ENCODE peak calls at places on chromosome 15, in nine cellular contexts. H, L, Y, V, G, Q, I, Z and P are unnamed samples.
A peak's percentile ranks its signal among the peaks of the same experiment; 100 is the strongest.

GRCh38 chr15:101348643-101349496 is 53.8 kb upstream of the SNRPA1 start:
- DNase-seq in H (no peak), L (no peak), Y (no peak), V (no peak), G (peak; percentile 20), Q (no peak), I (no peak), Z (no peak), P (no peak)

GRCh38 chr15:89330881-89331595 is 3.6 kb downstream of the POLG start:
- DNase-seq in H (no peak), L (no peak), Y (no peak), V (no peak), G (no peak), Q (no peak), I (no peak), Z (no peak), P (no peak)

GRCh38 chr15:70569139-70569717 is 194.1 kb downstream of the UACA start:
- DNase-seq in H (no peak), L (no peak), Y (no peak), V (no peak), G (peak; percentile 74), Q (peak; percentile 66), I (peak; percentile 79), Z (no peak), P (peak; percentile 81)

GRCh38 chr15:95601525-95601924 is 729.0 kb upstream of the NR2F2 start:
- DNase-seq in H (no peak), L (no peak), Y (no peak), V (no peak), G (no peak), Q (no peak), I (no peak), Z (no peak), P (no peak)

GRCh38 chr15:96347181-96348111 is 16.9 kb downstream of the NR2F2 start:
- DNase-seq in H (no peak), L (no peak), Y (no peak), V (no peak), G (peak; percentile 80), Q (peak; percentile 78), I (no peak), Z (peak; percentile 57), P (no peak)

GRCh38 chr15:27222479-27222878 is 251.5 kb downstream of the GABRG3 start:
- DNase-seq in H (no peak), L (no peak), Y (no peak), V (no peak), G (no peak), Q (peak; percentile 94), I (peak; percentile 84), Z (no peak), P (peak; percentile 44)

GRCh38 chr15:70501849-70502248 is 261.5 kb downstream of the UACA start:
- DNase-seq in H (no peak), L (no peak), Y (no peak), V (no peak), G (no peak), Q (no peak), I (no peak), Z (no peak), P (no peak)

GRCh38 chr15:31344824-31345605 is 18.4 kb downstream of the KLF13 start:
- DNase-seq in H (no peak), L (peak; percentile 78), Y (no peak), V (no peak), G (no peak), Q (no peak), I (peak; percentile 35), Z (no peak), P (no peak)

GRCh38 chr15:71055461-71055860 is 59.8 kb upstream of the THSD4 start:
- DNase-seq in H (no peak), L (no peak), Y (no peak), V (no peak), G (peak; percentile 60), Q (peak; percentile 67), I (no peak), Z (no peak), P (peak; percentile 30)

GRCh38 chr15:48190932-48191573 is 412 bp upstream of the CTXN2 start:
- DNase-seq in H (no peak), L (peak; percentile 57), Y (peak; percentile 89), V (peak; percentile 25), G (peak; percentile 78), Q (peak; percentile 69), I (peak; percentile 50), Z (peak; percentile 90), P (peak; percentile 23)

GRCh38 chr15:40451497-40452158 is 10.9 kb downstream of the BAHD1 start:
- DNase-seq in H (no peak), L (no peak), Y (no peak), V (no peak), G (no peak), Q (no peak), I (no peak), Z (no peak), P (no peak)

GRCh38 chr15:95291878-95292472 is 1038.5 kb upstream of the NR2F2 start:
- DNase-seq in H (no peak), L (peak; percentile 43), Y (peak; percentile 38), V (peak; percentile 33), G (peak; percentile 57), Q (no peak), I (peak; percentile 42), Z (no peak), P (peak; percentile 36)

GRCh38 chr15:88382482-88382983 is 84.7 kb downstream of the MRPL46 start:
- DNase-seq in H (no peak), L (no peak), Y (no peak), V (no peak), G (no peak), Q (peak; percentile 70), I (peak; percentile 46), Z (no peak), P (no peak)

GRCh38 chr15:66131200-66131599 is 122.3 kb downstream of the MEGF11 start:
- DNase-seq in H (no peak), L (no peak), Y (no peak), V (no peak), G (no peak), Q (no peak), I (no peak), Z (no peak), P (no peak)